ENCODE peak calls at places on chromosomes 4 and X, in eight cellular contexts. T is GM23338, V is SK-N-SH, A is PC-3, I is HCT116, Y is OCI-LY7, C is neural progenitor cell, W is MM.1S. F is an unnamed sample.

GRCh38 chr4:118918388-118918787 is 29.7 kb downstream of the SYNPO2 start:
- DNase-seq in T (no peak), V (no peak), A (peak; percentile 77), I (no peak), Y (no peak), C (no peak), W (no peak), F (peak; percentile 30)

GRCh38 chr4:118817178-118817930 is 18.6 kb downstream of the SEC24D start:
- DNase-seq in T (no peak), V (peak; percentile 43), A (no peak), I (no peak), Y (no peak), C (no peak), W (no peak), F (no peak)

GRCh38 chr4:109998867-109999303 is 86.2 kb downstream of the EGF start:
- DNase-seq in T (peak; percentile 81), V (peak; percentile 55), A (peak; percentile 75), I (peak; percentile 68), Y (peak; percentile 83), C (peak; percentile 77), W (peak; percentile 78), F (peak; percentile 74)

GRCh38 chrX:5708209-5708608 is 520.5 kb downstream of the NLGN4X start:
- DNase-seq in T (no peak), V (no peak), A (no peak), I (no peak), Y (no peak), C (no peak), W (no peak), F (no peak)

GRCh38 chr4:174069848-174070330 is 213.6 kb downstream of the FBXO8 start:
- DNase-seq in T (no peak), V (peak; percentile 69), A (no peak), I (no peak), Y (no peak), C (no peak), W (no peak), F (no peak)

GRCh38 chrX:18424482-18425198 is 768 bp upstream of the CDKL5 start:
- DNase-seq in T (peak; percentile 53), V (peak; percentile 57), A (peak; percentile 39), I (no peak), Y (peak; percentile 68), C (peak; percentile 69), W (peak; percentile 33), F (peak; percentile 48)

GRCh38 chr4:54566608-54567007 is 91.1 kb upstream of the KIT start:
- DNase-seq in T (no peak), V (no peak), A (no peak), I (no peak), Y (no peak), C (peak; percentile 37), W (peak; percentile 98), F (no peak)

GRCh38 chr4:17664755-17665154 is 50.3 kb downstream of the MED28 start:
- DNase-seq in T (no peak), V (no peak), A (no peak), I (no peak), Y (peak; percentile 93), C (no peak), W (no peak), F (no peak)

GRCh38 chr4:77773101-77773500 is 46.1 kb downstream of the CNOT6L start:
- DNase-seq in T (no peak), V (no peak), A (no peak), I (no peak), Y (no peak), C (no peak), W (no peak), F (no peak)

GRCh38 chr4:107155366-107155765 is 119.3 kb upstream of the DKK2 start:
- DNase-seq in T (no peak), V (no peak), A (no peak), I (no peak), Y (no peak), C (no peak), W (no peak), F (no peak)

GRCh38 chr4:182042945-182043344 is 200.3 kb upstream of the TENM3 start:
- DNase-seq in T (no peak), V (no peak), A (no peak), I (no peak), Y (no peak), C (no peak), W (no peak), F (no peak)

GRCh38 chrX:153772608-153773217 is 8.1 kb upstream of the SRPK3 start:
- DNase-seq in T (no peak), V (peak; percentile 30), A (no peak), I (no peak), Y (no peak), C (no peak), W (no peak), F (no peak)

GRCh38 chrX:138748480-138748879 is 37.0 kb upstream of the FGF13 start:
- DNase-seq in T (peak; percentile 44), V (no peak), A (peak; percentile 50), I (no peak), Y (peak; percentile 16), C (peak; percentile 17), W (peak; percentile 32), F (peak; percentile 33)

GRCh38 chr4:83708500-83709175 is 172.7 kb downstream of the GPAT3 start:
- DNase-seq in T (peak; percentile 78), V (no peak), A (no peak), I (no peak), Y (no peak), C (peak; percentile 63), W (no peak), F (no peak)

GRCh38 chr4:1873291-1873690 is 2.1 kb downstream of the NSD2 start:
- DNase-seq in T (no peak), V (no peak), A (no peak), I (no peak), Y (no peak), C (peak; percentile 42), W (no peak), F (no peak)

GRCh38 chr4:1871471-1872021 is 353 bp downstream of the NSD2 start:
- DNase-seq in T (peak; percentile 56), V (peak; percentile 85), A (no peak), I (no peak), Y (peak; percentile 50), C (no peak), W (peak; percentile 18), F (peak; percentile 73)

GRCh38 chr4:1874207-1874606 is 3.0 kb downstream of the NSD2 start:
- DNase-seq in T (no peak), V (no peak), A (no peak), I (no peak), Y (no peak), C (no peak), W (no peak), F (no peak)

GRCh38 chr4:1873776-1874175 is 2.6 kb downstream of the NSD2 start:
- DNase-seq in T (no peak), V (no peak), A (peak; percentile 31), I (no peak), Y (no peak), C (no peak), W (no peak), F (no peak)

DNA sequence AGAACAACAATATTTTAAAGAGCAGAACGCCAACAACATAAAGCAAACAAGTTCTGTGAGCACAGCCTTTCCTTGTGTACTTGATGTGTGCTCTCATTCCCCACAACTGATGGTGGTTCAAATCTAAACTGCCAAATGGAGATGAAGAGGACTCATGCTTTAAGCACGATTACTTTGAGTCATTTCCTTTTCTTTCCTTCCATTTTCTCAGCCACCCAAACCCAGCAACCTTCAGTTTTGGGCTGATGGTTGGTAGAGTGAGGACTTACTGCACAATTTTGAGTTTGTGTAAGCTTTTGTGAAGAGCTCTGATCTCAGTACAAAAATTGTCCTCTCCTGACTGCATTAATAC is 1.7 kb downstream of the NSD2 start:
- DNase-seq in T (no peak), V (no peak), A (peak; percentile 64), I (no peak), Y (peak; percentile 48), C (no peak), W (peak; percentile 30), F (no peak)
- H3K4me1 ChIP-seq in T (peaks cover 27% of the 10 kb centered on the region), V (peaks cover 17% of the 10 kb centered on the region), A (peaks cover 25% of the 10 kb centered on the region), I (peaks cover 53% of the 10 kb centered on the region), Y (peaks cover 33% of the 10 kb centered on the region), C (peaks cover 24% of the 10 kb centered on the region), W (peaks cover 13% of the 10 kb centered on the region), F (peaks cover 29% of the 10 kb centered on the region)

GRCh38 chrX:150365051-150365952 is 2.2 kb downstream of the MAMLD1 start:
- DNase-seq in T (peak; percentile 73), V (peak; percentile 78), A (peak; percentile 57), I (peak; percentile 35), Y (no peak), C (peak; percentile 85), W (peak; percentile 46), F (peak; percentile 79)

GRCh38 chrX:150361777-150362351 is 1.3 kb upstream of the MAMLD1 start:
- DNase-seq in T (peak; percentile 41), V (peak; percentile 40), A (peak; percentile 36), I (no peak), Y (no peak), C (peak; percentile 36), W (no peak), F (peak; percentile 31)

GRCh38 chrX:150362599-150363481 is at the start of gene MAMLD1:
- DNase-seq in T (peak; percentile 18), V (peak; percentile 53), A (peak; percentile 84), I (peak; percentile 51), Y (no peak), C (peak; percentile 29), W (peak; percentile 38), F (peak; percentile 61)

GRCh38 chrX:150364347-150365050 is 1.4 kb downstream of the MAMLD1 start:
- DNase-seq in T (peak; percentile 8), V (peak; percentile 59), A (peak; percentile 26), I (no peak), Y (no peak), C (peak; percentile 65), W (no peak), F (peak; percentile 26)

DNA sequence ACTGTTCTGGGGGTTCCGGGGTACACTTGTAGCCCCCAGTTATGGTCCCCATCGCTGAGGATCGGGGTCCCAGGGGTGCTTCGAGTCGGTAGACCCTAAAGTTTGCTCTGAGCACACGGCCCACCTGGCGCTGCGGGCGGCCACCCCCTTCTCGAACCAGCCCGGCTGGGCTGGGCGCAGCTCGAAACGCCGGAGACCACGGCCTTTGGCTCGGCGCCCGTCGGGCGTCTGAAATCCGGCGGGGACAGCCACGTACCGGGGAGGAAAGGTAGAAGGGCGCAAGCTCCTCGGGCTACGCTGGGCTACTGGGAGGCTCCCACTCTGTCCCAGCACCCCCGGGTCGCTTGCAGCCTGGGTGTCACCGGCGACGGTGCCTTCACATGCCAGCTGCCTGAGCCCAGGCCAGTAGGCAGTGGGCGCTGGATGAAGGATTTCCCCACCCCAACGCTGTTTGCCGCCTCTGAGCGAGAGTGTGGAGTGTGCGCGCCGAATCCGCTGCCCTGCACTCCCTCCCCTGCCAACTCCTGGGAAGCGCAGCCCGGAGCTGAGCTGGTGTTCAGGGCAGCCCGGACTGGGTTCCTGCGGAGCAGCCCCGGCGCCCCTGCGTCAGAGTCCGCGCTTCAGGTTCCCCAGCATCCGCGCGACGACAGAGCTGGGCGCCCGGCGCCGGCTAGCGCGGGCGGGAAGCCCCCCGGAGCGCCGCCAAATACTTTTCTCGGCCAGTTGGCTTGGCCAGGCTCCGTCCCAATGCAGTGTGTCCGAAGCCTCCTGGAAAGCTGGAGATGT is 637 bp downstream of the MAMLD1 start:
- DNase-seq in T (peak; percentile 59), V (peak; percentile 69), A (peak; percentile 45), I (no peak), Y (no peak), C (peak; percentile 63), W (no peak), F (peak; percentile 55)
- TF ChIP-seq CTCF in T (no peak), V (no peak), A (no peak), I (no peak), Y (no peak), C (no peak), W (no peak), F (no peak)

GRCh38 chrX:20306668-20307067 is 40.0 kb upstream of the RPS6KA3 start:
- DNase-seq in T (no peak), V (no peak), A (no peak), I (no peak), Y (no peak), C (no peak), W (no peak), F (no peak)
- TF ChIP-seq EZH2phosphoT487 in T (no peak), V (no peak), A (no peak), I (no peak), Y (no peak), C (no peak), W (no peak), F (no peak)

GRCh38 chr4:8276358-8277240 is 7.0 kb downstream of the HTRA3 start:
- DNase-seq in T (no peak), V (no peak), A (peak; percentile 29), I (no peak), Y (no peak), C (no peak), W (no peak), F (no peak)
- H3K4me1 ChIP-seq in T (no peaks in the 10 kb centered on the region), V (peaks cover 38% of the 10 kb centered on the region), A (peaks cover 24% of the 10 kb centered on the region), I (peaks cover 11% of the 10 kb centered on the region), Y (no peaks in the 10 kb centered on the region), C (peaks cover 12% of the 10 kb centered on the region), W (no peaks in the 10 kb centered on the region), F (peaks cover 45% of the 10 kb centered on the region)